ENCODE peak calls at places on chromosomes 12 and 14, in nine cellular contexts. E, L, P, J, G, F, S, Q and N are unnamed samples.
A peak's percentile ranks its signal among the peaks of the same experiment; 100 is the strongest.

GRCh38 chr12:117037296-117038022 is 61.8 kb downstream of the TESC start:
- DNase-seq in J (no peak), G (peak; percentile 6), P (no peak), L (no peak), Q (no peak), E (no peak), F (no peak), S (no peak), N (no peak)

GRCh38 chr12:118068361-118068958 is 7.5 kb upstream of the WSB2 start:
- DNase-seq in P (no peak), S (no peak), G (no peak), J (no peak), Q (no peak), E (no peak), L (no peak), F (no peak), N (no peak)

GRCh38 chr12:28313631-28314030 is 123.4 kb downstream of the CCDC91 start:
- DNase-seq in J (no peak), S (no peak), L (no peak), G (peak; percentile 3), Q (peak; percentile 25), P (no peak), F (no peak), E (peak; percentile 43), N (no peak)

GRCh38 chr12:54383041-54383609 is 1.4 kb downstream of the ZNF385A start:
- DNase-seq in E (peak; percentile 99), G (peak; percentile 70), J (no peak), S (no peak), L (no peak), P (no peak), F (no peak), Q (no peak), N (peak; percentile 98)

GRCh38 chr14:54147758-54148157 is 191.1 kb upstream of the BMP4 start:
- DNase-seq in L (no peak), Q (no peak), J (no peak), P (no peak), G (no peak), F (no peak), E (no peak), S (no peak), N (no peak)

GRCh38 chr14:104870368-104871144 is 5.5 kb downstream of the CEP170B start:
- DNase-seq in G (no peak), S (peak; percentile 35), Q (no peak), P (no peak), J (no peak), F (peak; percentile 16), L (peak; percentile 51), E (no peak), N (no peak)

GRCh38 chr12:52313926-52314325 is 7.3 kb downstream of the KRT83 start:
- DNase-seq in S (no peak), G (no peak), P (no peak), F (no peak), Q (no peak), L (no peak), J (no peak), E (no peak), N (no peak)

GRCh38 chr14:37594238-37594915 is 672 bp downstream of the FOXA1 start:
- DNase-seq in G (peak; percentile 32), E (peak; percentile 88), F (no peak), P (no peak), J (peak; percentile 92), L (no peak), S (no peak), Q (peak; percentile 34), N (peak; percentile 71)

GRCh38 chr12:1629338-1630080 is 478 bp downstream of the WNT5B start:
- DNase-seq in L (no peak), P (no peak), J (peak; percentile 31), G (no peak), E (no peak), Q (no peak), S (no peak), F (no peak), N (no peak)

GRCh38 chr12:94100254-94100653 is 48.1 kb upstream of the PLXNC1 start:
- DNase-seq in E (peak; percentile 82), G (no peak), S (no peak), J (peak; percentile 5), L (no peak), F (no peak), P (no peak), Q (no peak), N (no peak)

GRCh38 chr12:95653761-95654546 is 102.7 kb upstream of the USP44 start:
- DNase-seq in Q (peak; percentile 47), E (peak; percentile 96), F (no peak), P (no peak), L (no peak), S (no peak), J (no peak), G (peak; percentile 83), N (peak; percentile 11)

GRCh38 chr12:56206373-56207166 is 15.2 kb downstream of the RNF41 start:
- DNase-seq in S (no peak), F (peak; percentile 43), G (no peak), L (peak; percentile 16), E (peak; percentile 76), Q (peak; percentile 55), P (no peak), J (peak; percentile 30), N (peak; percentile 35)

GRCh38 chr12:28507055-28507454 is 316.8 kb downstream of the CCDC91 start:
- DNase-seq in F (no peak), G (peak; percentile 18), J (no peak), L (no peak), E (peak; percentile 21), Q (no peak), S (no peak), P (no peak), N (no peak)

GRCh38 chr12:113980537-113981337 is 14.6 kb upstream of the RBM19 start:
- DNase-seq in S (no peak), E (peak; percentile 82), F (no peak), L (peak; percentile 9), Q (no peak), P (no peak), G (peak; percentile 47), J (peak; percentile 76), N (peak; percentile 47)

GRCh38 chr14:104297721-104298401 is 159.5 kb downstream of the KIF26A start:
- DNase-seq in S (no peak), L (no peak), F (peak; percentile 5), E (no peak), Q (no peak), J (no peak), G (no peak), P (no peak), N (no peak)